ENCODE peak calls at places on chromosomes 7 and 10, in seven cellular contexts. One of them, this sample, is unnamed.

GRCh38 chr7:92133737-92134270 is 473 bp downstream of the CYP51A1 start:
- DNase-seq in activated T-helper 9 cell treated with anti-CD3 and anti-CD28 coated beads, Interleukin-2, amount 50 U/mL, for 16 hours: peak
- DNase-seq in stimulated activated CD8-positive, alpha-beta memory T cell treated with anti-CD3 and anti-CD28 coated beads, Interleukin-7, amount 100 ng/mL, for 4 hours: peak
- DNase-seq in activated gamma-delta T cell treated with anti-CD3 and anti-CD28 coated beads, Interleukin-2, amount 50 U/mL, for 16 hours: peak
- DNase-seq in heart right ventricle: peak
- DNase-seq in pons: peak
- DNase-seq in neuronal stem cell: peak
- DNase-seq in this sample: peak

GRCh38 chr10:126147866-126148578 is 240.3 kb downstream of the ADAM12 start:
- DNase-seq in heart right ventricle: no peak
- DNase-seq in activated T-helper 9 cell treated with anti-CD3 and anti-CD28 coated beads, Interleukin-2, amount 50 U/mL, for 16 hours: no peak
- DNase-seq in neuronal stem cell: no peak
- DNase-seq in stimulated activated CD8-positive, alpha-beta memory T cell treated with anti-CD3 and anti-CD28 coated beads, Interleukin-7, amount 100 ng/mL, for 4 hours: no peak
- DNase-seq in activated gamma-delta T cell treated with anti-CD3 and anti-CD28 coated beads, Interleukin-2, amount 50 U/mL, for 16 hours: no peak
- DNase-seq in pons: no peak
- DNase-seq in this sample: no peak

GRCh38 chr10:116080553-116080952 is 192.5 kb downstream of the GFRA1 start:
- DNase-seq in neuronal stem cell: no peak
- DNase-seq in activated gamma-delta T cell treated with anti-CD3 and anti-CD28 coated beads, Interleukin-2, amount 50 U/mL, for 16 hours: no peak
- DNase-seq in activated T-helper 9 cell treated with anti-CD3 and anti-CD28 coated beads, Interleukin-2, amount 50 U/mL, for 16 hours: no peak
- DNase-seq in pons: no peak
- DNase-seq in heart right ventricle: no peak
- DNase-seq in stimulated activated CD8-positive, alpha-beta memory T cell treated with anti-CD3 and anti-CD28 coated beads, Interleukin-7, amount 100 ng/mL, for 4 hours: no peak
- DNase-seq in this sample: no peak

GRCh38 chr10:35726850-35727249 is 84.8 kb upstream of the FZD8 start:
- DNase-seq in heart right ventricle: no peak
- DNase-seq in pons: no peak
- DNase-seq in activated T-helper 9 cell treated with anti-CD3 and anti-CD28 coated beads, Interleukin-2, amount 50 U/mL, for 16 hours: no peak
- DNase-seq in neuronal stem cell: no peak
- DNase-seq in stimulated activated CD8-positive, alpha-beta memory T cell treated with anti-CD3 and anti-CD28 coated beads, Interleukin-7, amount 100 ng/mL, for 4 hours: no peak
- DNase-seq in activated gamma-delta T cell treated with anti-CD3 and anti-CD28 coated beads, Interleukin-2, amount 50 U/mL, for 16 hours: no peak
- DNase-seq in this sample: no peak

GRCh38 chr7:117084286-117084685 is 131.0 kb downstream of the ST7 start:
- DNase-seq in activated T-helper 9 cell treated with anti-CD3 and anti-CD28 coated beads, Interleukin-2, amount 50 U/mL, for 16 hours: no peak
- DNase-seq in heart right ventricle: no peak
- DNase-seq in activated gamma-delta T cell treated with anti-CD3 and anti-CD28 coated beads, Interleukin-2, amount 50 U/mL, for 16 hours: no peak
- DNase-seq in stimulated activated CD8-positive, alpha-beta memory T cell treated with anti-CD3 and anti-CD28 coated beads, Interleukin-7, amount 100 ng/mL, for 4 hours: no peak
- DNase-seq in pons: no peak
- DNase-seq in neuronal stem cell: no peak
- DNase-seq in this sample: no peak

GRCh38 chr7:2573747-2574146 is 15.0 kb downstream of the IQCE start:
- DNase-seq in pons: no peak
- DNase-seq in heart right ventricle: no peak
- DNase-seq in neuronal stem cell: no peak
- DNase-seq in activated T-helper 9 cell treated with anti-CD3 and anti-CD28 coated beads, Interleukin-2, amount 50 U/mL, for 16 hours: no peak
- DNase-seq in activated gamma-delta T cell treated with anti-CD3 and anti-CD28 coated beads, Interleukin-2, amount 50 U/mL, for 16 hours: no peak
- DNase-seq in stimulated activated CD8-positive, alpha-beta memory T cell treated with anti-CD3 and anti-CD28 coated beads, Interleukin-7, amount 100 ng/mL, for 4 hours: no peak
- DNase-seq in this sample: no peak

GRCh38 chr10:90195288-90195840 is 494.0 kb downstream of the KIF20B start:
- DNase-seq in activated gamma-delta T cell treated with anti-CD3 and anti-CD28 coated beads, Interleukin-2, amount 50 U/mL, for 16 hours: no peak
- DNase-seq in activated T-helper 9 cell treated with anti-CD3 and anti-CD28 coated beads, Interleukin-2, amount 50 U/mL, for 16 hours: no peak
- DNase-seq in heart right ventricle: no peak
- DNase-seq in stimulated activated CD8-positive, alpha-beta memory T cell treated with anti-CD3 and anti-CD28 coated beads, Interleukin-7, amount 100 ng/mL, for 4 hours: no peak
- DNase-seq in neuronal stem cell: no peak
- DNase-seq in pons: no peak
- DNase-seq in this sample: no peak

GRCh38 chr7:114255404-114255841 is 159.2 kb upstream of the FOXP2 start:
- DNase-seq in activated T-helper 9 cell treated with anti-CD3 and anti-CD28 coated beads, Interleukin-2, amount 50 U/mL, for 16 hours: no peak
- DNase-seq in activated gamma-delta T cell treated with anti-CD3 and anti-CD28 coated beads, Interleukin-2, amount 50 U/mL, for 16 hours: no peak
- DNase-seq in neuronal stem cell: no peak
- DNase-seq in pons: no peak
- DNase-seq in heart right ventricle: no peak
- DNase-seq in stimulated activated CD8-positive, alpha-beta memory T cell treated with anti-CD3 and anti-CD28 coated beads, Interleukin-7, amount 100 ng/mL, for 4 hours: no peak
- DNase-seq in this sample: no peak

GRCh38 chr10:75042292-75042974 is 69.0 kb upstream of the SAMD8 start:
- DNase-seq in activated T-helper 9 cell treated with anti-CD3 and anti-CD28 coated beads, Interleukin-2, amount 50 U/mL, for 16 hours: no peak
- DNase-seq in pons: no peak
- DNase-seq in stimulated activated CD8-positive, alpha-beta memory T cell treated with anti-CD3 and anti-CD28 coated beads, Interleukin-7, amount 100 ng/mL, for 4 hours: no peak
- DNase-seq in heart right ventricle: no peak
- DNase-seq in neuronal stem cell: no peak
- DNase-seq in activated gamma-delta T cell treated with anti-CD3 and anti-CD28 coated beads, Interleukin-2, amount 50 U/mL, for 16 hours: no peak
- DNase-seq in this sample: no peak

GRCh38 chr10:47458466-47459154 is 25.3 kb downstream of the ANXA8 start:
- DNase-seq in stimulated activated CD8-positive, alpha-beta memory T cell treated with anti-CD3 and anti-CD28 coated beads, Interleukin-7, amount 100 ng/mL, for 4 hours: no peak
- DNase-seq in heart right ventricle: no peak
- DNase-seq in pons: no peak
- DNase-seq in activated gamma-delta T cell treated with anti-CD3 and anti-CD28 coated beads, Interleukin-2, amount 50 U/mL, for 16 hours: no peak
- DNase-seq in neuronal stem cell: no peak
- DNase-seq in activated T-helper 9 cell treated with anti-CD3 and anti-CD28 coated beads, Interleukin-2, amount 50 U/mL, for 16 hours: no peak
- DNase-seq in this sample: no peak

GRCh38 chr7:135512135-135512887 is 2.4 kb upstream of the CNOT4 start:
- DNase-seq in stimulated activated CD8-positive, alpha-beta memory T cell treated with anti-CD3 and anti-CD28 coated beads, Interleukin-7, amount 100 ng/mL, for 4 hours: no peak
- DNase-seq in activated T-helper 9 cell treated with anti-CD3 and anti-CD28 coated beads, Interleukin-2, amount 50 U/mL, for 16 hours: no peak
- DNase-seq in neuronal stem cell: peak
- DNase-seq in activated gamma-delta T cell treated with anti-CD3 and anti-CD28 coated beads, Interleukin-2, amount 50 U/mL, for 16 hours: no peak
- DNase-seq in heart right ventricle: peak
- DNase-seq in pons: peak
- DNase-seq in this sample: peak

GRCh38 chr10:72248477-72249151 is 25.1 kb upstream of the DDIT4 start:
- DNase-seq in neuronal stem cell: no peak
- DNase-seq in activated gamma-delta T cell treated with anti-CD3 and anti-CD28 coated beads, Interleukin-2, amount 50 U/mL, for 16 hours: peak
- DNase-seq in heart right ventricle: peak
- DNase-seq in pons: peak
- DNase-seq in activated T-helper 9 cell treated with anti-CD3 and anti-CD28 coated beads, Interleukin-2, amount 50 U/mL, for 16 hours: peak
- DNase-seq in stimulated activated CD8-positive, alpha-beta memory T cell treated with anti-CD3 and anti-CD28 coated beads, Interleukin-7, amount 100 ng/mL, for 4 hours: peak
- DNase-seq in this sample: peak

GRCh38 chr10:125661942-125662515 is 20.9 kb downstream of the TEX36 start:
- DNase-seq in heart right ventricle: no peak
- DNase-seq in neuronal stem cell: no peak
- DNase-seq in activated gamma-delta T cell treated with anti-CD3 and anti-CD28 coated beads, Interleukin-2, amount 50 U/mL, for 16 hours: no peak
- DNase-seq in activated T-helper 9 cell treated with anti-CD3 and anti-CD28 coated beads, Interleukin-2, amount 50 U/mL, for 16 hours: no peak
- DNase-seq in stimulated activated CD8-positive, alpha-beta memory T cell treated with anti-CD3 and anti-CD28 coated beads, Interleukin-7, amount 100 ng/mL, for 4 hours: no peak
- DNase-seq in pons: peak
- DNase-seq in this sample: no peak

GRCh38 chr10:78408671-78409472 is 375.2 kb downstream of the RPS24 start:
- DNase-seq in stimulated activated CD8-positive, alpha-beta memory T cell treated with anti-CD3 and anti-CD28 coated beads, Interleukin-7, amount 100 ng/mL, for 4 hours: no peak
- DNase-seq in activated T-helper 9 cell treated with anti-CD3 and anti-CD28 coated beads, Interleukin-2, amount 50 U/mL, for 16 hours: no peak
- DNase-seq in heart right ventricle: peak
- DNase-seq in neuronal stem cell: no peak
- DNase-seq in activated gamma-delta T cell treated with anti-CD3 and anti-CD28 coated beads, Interleukin-2, amount 50 U/mL, for 16 hours: no peak
- DNase-seq in pons: peak
- DNase-seq in this sample: peak

GRCh38 chr10:21161647-21162046 is 264.5 kb upstream of the NEBL start:
- DNase-seq in activated gamma-delta T cell treated with anti-CD3 and anti-CD28 coated beads, Interleukin-2, amount 50 U/mL, for 16 hours: no peak
- DNase-seq in stimulated activated CD8-positive, alpha-beta memory T cell treated with anti-CD3 and anti-CD28 coated beads, Interleukin-7, amount 100 ng/mL, for 4 hours: no peak
- DNase-seq in neuronal stem cell: peak
- DNase-seq in pons: no peak
- DNase-seq in activated T-helper 9 cell treated with anti-CD3 and anti-CD28 coated beads, Interleukin-2, amount 50 U/mL, for 16 hours: no peak
- DNase-seq in heart right ventricle: no peak
- DNase-seq in this sample: no peak

GRCh38 chr10:77263700-77264099 is 373.9 kb downstream of the KCNMA1 start:
- DNase-seq in activated gamma-delta T cell treated with anti-CD3 and anti-CD28 coated beads, Interleukin-2, amount 50 U/mL, for 16 hours: no peak
- DNase-seq in stimulated activated CD8-positive, alpha-beta memory T cell treated with anti-CD3 and anti-CD28 coated beads, Interleukin-7, amount 100 ng/mL, for 4 hours: no peak
- DNase-seq in heart right ventricle: no peak
- DNase-seq in neuronal stem cell: no peak
- DNase-seq in activated T-helper 9 cell treated with anti-CD3 and anti-CD28 coated beads, Interleukin-2, amount 50 U/mL, for 16 hours: no peak
- DNase-seq in pons: no peak
- DNase-seq in this sample: no peak

GRCh38 chr7:68917041-68917651 is 681.1 kb upstream of the AUTS2 start:
- DNase-seq in neuronal stem cell: no peak
- DNase-seq in activated T-helper 9 cell treated with anti-CD3 and anti-CD28 coated beads, Interleukin-2, amount 50 U/mL, for 16 hours: no peak
- DNase-seq in stimulated activated CD8-positive, alpha-beta memory T cell treated with anti-CD3 and anti-CD28 coated beads, Interleukin-7, amount 100 ng/mL, for 4 hours: no peak
- DNase-seq in pons: no peak
- DNase-seq in activated gamma-delta T cell treated with anti-CD3 and anti-CD28 coated beads, Interleukin-2, amount 50 U/mL, for 16 hours: no peak
- DNase-seq in heart right ventricle: no peak
- DNase-seq in this sample: no peak

GRCh38 chr10:132774905-132775863 is 10.8 kb downstream of the NKX6-2 start:
- DNase-seq in activated T-helper 9 cell treated with anti-CD3 and anti-CD28 coated beads, Interleukin-2, amount 50 U/mL, for 16 hours: no peak
- DNase-seq in heart right ventricle: no peak
- DNase-seq in pons: peak
- DNase-seq in stimulated activated CD8-positive, alpha-beta memory T cell treated with anti-CD3 and anti-CD28 coated beads, Interleukin-7, amount 100 ng/mL, for 4 hours: no peak
- DNase-seq in activated gamma-delta T cell treated with anti-CD3 and anti-CD28 coated beads, Interleukin-2, amount 50 U/mL, for 16 hours: no peak
- DNase-seq in neuronal stem cell: no peak
- DNase-seq in this sample: peak

GRCh38 chr10:125016123-125016522 is 74.2 kb downstream of the ZRANB1 start:
- DNase-seq in heart right ventricle: no peak
- DNase-seq in activated gamma-delta T cell treated with anti-CD3 and anti-CD28 coated beads, Interleukin-2, amount 50 U/mL, for 16 hours: no peak
- DNase-seq in stimulated activated CD8-positive, alpha-beta memory T cell treated with anti-CD3 and anti-CD28 coated beads, Interleukin-7, amount 100 ng/mL, for 4 hours: no peak
- DNase-seq in neuronal stem cell: no peak
- DNase-seq in activated T-helper 9 cell treated with anti-CD3 and anti-CD28 coated beads, Interleukin-2, amount 50 U/mL, for 16 hours: no peak
- DNase-seq in pons: no peak
- DNase-seq in this sample: peak

GRCh38 chr7:138584696-138585095 is 116.5 kb downstream of the SVOPL start:
- DNase-seq in pons: no peak
- DNase-seq in neuronal stem cell: no peak
- DNase-seq in activated T-helper 9 cell treated with anti-CD3 and anti-CD28 coated beads, Interleukin-2, amount 50 U/mL, for 16 hours: no peak
- DNase-seq in activated gamma-delta T cell treated with anti-CD3 and anti-CD28 coated beads, Interleukin-2, amount 50 U/mL, for 16 hours: no peak
- DNase-seq in stimulated activated CD8-positive, alpha-beta memory T cell treated with anti-CD3 and anti-CD28 coated beads, Interleukin-7, amount 100 ng/mL, for 4 hours: no peak
- DNase-seq in heart right ventricle: no peak
- DNase-seq in this sample: no peak

GRCh38 chr10:48215148-48215982 is 59.1 kb downstream of the FRMPD2 start:
- DNase-seq in activated T-helper 9 cell treated with anti-CD3 and anti-CD28 coated beads, Interleukin-2, amount 50 U/mL, for 16 hours: no peak
- DNase-seq in heart right ventricle: no peak
- DNase-seq in stimulated activated CD8-positive, alpha-beta memory T cell treated with anti-CD3 and anti-CD28 coated beads, Interleukin-7, amount 100 ng/mL, for 4 hours: no peak
- DNase-seq in pons: no peak
- DNase-seq in activated gamma-delta T cell treated with anti-CD3 and anti-CD28 coated beads, Interleukin-2, amount 50 U/mL, for 16 hours: no peak
- DNase-seq in neuronal stem cell: peak
- DNase-seq in this sample: peak

GRCh38 chr7:46291064-46291463 is 370.0 kb upstream of the IGFBP3 start:
- DNase-seq in neuronal stem cell: no peak
- DNase-seq in activated gamma-delta T cell treated with anti-CD3 and anti-CD28 coated beads, Interleukin-2, amount 50 U/mL, for 16 hours: no peak
- DNase-seq in activated T-helper 9 cell treated with anti-CD3 and anti-CD28 coated beads, Interleukin-2, amount 50 U/mL, for 16 hours: no peak
- DNase-seq in stimulated activated CD8-positive, alpha-beta memory T cell treated with anti-CD3 and anti-CD28 coated beads, Interleukin-7, amount 100 ng/mL, for 4 hours: no peak
- DNase-seq in heart right ventricle: no peak
- DNase-seq in pons: no peak
- DNase-seq in this sample: no peak

GRCh38 chr7:118280319-118281012 is 56.0 kb downstream of the ANKRD7 start:
- DNase-seq in neuronal stem cell: no peak
- DNase-seq in activated T-helper 9 cell treated with anti-CD3 and anti-CD28 coated beads, Interleukin-2, amount 50 U/mL, for 16 hours: no peak
- DNase-seq in activated gamma-delta T cell treated with anti-CD3 and anti-CD28 coated beads, Interleukin-2, amount 50 U/mL, for 16 hours: no peak
- DNase-seq in stimulated activated CD8-positive, alpha-beta memory T cell treated with anti-CD3 and anti-CD28 coated beads, Interleukin-7, amount 100 ng/mL, for 4 hours: no peak
- DNase-seq in pons: no peak
- DNase-seq in heart right ventricle: no peak
- DNase-seq in this sample: no peak

GRCh38 chr7:101953248-101953819 is 135.9 kb downstream of the CUX1 start:
- DNase-seq in activated T-helper 9 cell treated with anti-CD3 and anti-CD28 coated beads, Interleukin-2, amount 50 U/mL, for 16 hours: no peak
- DNase-seq in activated gamma-delta T cell treated with anti-CD3 and anti-CD28 coated beads, Interleukin-2, amount 50 U/mL, for 16 hours: no peak
- DNase-seq in pons: peak
- DNase-seq in heart right ventricle: no peak
- DNase-seq in stimulated activated CD8-positive, alpha-beta memory T cell treated with anti-CD3 and anti-CD28 coated beads, Interleukin-7, amount 100 ng/mL, for 4 hours: no peak
- DNase-seq in neuronal stem cell: no peak
- DNase-seq in this sample: no peak

GRCh38 chr7:74483402-74484336 is 30.0 kb downstream of the GTF2IRD1 start:
- DNase-seq in activated gamma-delta T cell treated with anti-CD3 and anti-CD28 coated beads, Interleukin-2, amount 50 U/mL, for 16 hours: no peak
- DNase-seq in heart right ventricle: no peak
- DNase-seq in neuronal stem cell: no peak
- DNase-seq in pons: no peak
- DNase-seq in activated T-helper 9 cell treated with anti-CD3 and anti-CD28 coated beads, Interleukin-2, amount 50 U/mL, for 16 hours: no peak
- DNase-seq in stimulated activated CD8-positive, alpha-beta memory T cell treated with anti-CD3 and anti-CD28 coated beads, Interleukin-7, amount 100 ng/mL, for 4 hours: no peak
- DNase-seq in this sample: peak

GRCh38 chr10:98589691-98590090 is 143.0 kb upstream of the HPS1 start:
- DNase-seq in activated T-helper 9 cell treated with anti-CD3 and anti-CD28 coated beads, Interleukin-2, amount 50 U/mL, for 16 hours: no peak
- DNase-seq in neuronal stem cell: no peak
- DNase-seq in stimulated activated CD8-positive, alpha-beta memory T cell treated with anti-CD3 and anti-CD28 coated beads, Interleukin-7, amount 100 ng/mL, for 4 hours: no peak
- DNase-seq in heart right ventricle: no peak
- DNase-seq in activated gamma-delta T cell treated with anti-CD3 and anti-CD28 coated beads, Interleukin-2, amount 50 U/mL, for 16 hours: no peak
- DNase-seq in pons: no peak
- DNase-seq in this sample: no peak

GRCh38 chr7:30717181-30717580 is 34.8 kb upstream of the INMT start:
- DNase-seq in stimulated activated CD8-positive, alpha-beta memory T cell treated with anti-CD3 and anti-CD28 coated beads, Interleukin-7, amount 100 ng/mL, for 4 hours: no peak
- DNase-seq in activated gamma-delta T cell treated with anti-CD3 and anti-CD28 coated beads, Interleukin-2, amount 50 U/mL, for 16 hours: no peak
- DNase-seq in heart right ventricle: no peak
- DNase-seq in pons: no peak
- DNase-seq in activated T-helper 9 cell treated with anti-CD3 and anti-CD28 coated beads, Interleukin-2, amount 50 U/mL, for 16 hours: no peak
- DNase-seq in neuronal stem cell: no peak
- DNase-seq in this sample: no peak

This sample was measured in midbrain.